ENCODE peak calls at places on chromosomes 5 and 9, in four cellular contexts. H, Z, K and C are unnamed samples.

GRCh38 chr5:31269259-31269658 is 75.8 kb downstream of the CDH6 start:
- DNase-seq in K (no peak), H (no peak), Z (no peak), C (no peak)

GRCh38 chr5:58849995-58850667 is 267.3 kb downstream of the RAB3C start:
- DNase-seq in Z (no peak), H (peak; percentile 8), K (peak; percentile 21), C (peak; percentile 4)

GRCh38 chr9:136596630-136597031 is 50.8 kb upstream of the NOTCH1 start:
- DNase-seq in H (no peak), K (no peak), Z (no peak), C (no peak)

GRCh38 chr5:100119903-100120302 is 415.3 kb upstream of the FAM174A start:
- DNase-seq in Z (no peak), H (no peak), K (no peak), C (no peak)

GRCh38 chr5:122195784-122196394 is 66.5 kb downstream of the ZNF474 start:
- DNase-seq in K (peak; percentile 39), Z (no peak), H (peak; percentile 66), C (no peak)

GRCh38 chr5:138967806-138968448 is 92.8 kb upstream of the LRRTM2 start:
- DNase-seq in K (peak; percentile 11), H (no peak), Z (no peak), C (no peak)

GRCh38 chr5:152529456-152529855 is 124.4 kb upstream of the NMUR2 start:
- DNase-seq in K (no peak), Z (no peak), H (no peak), C (no peak)

GRCh38 chr9:112555091-112555643 is 68.5 kb downstream of the KIAA1958 start:
- DNase-seq in H (no peak), Z (no peak), K (no peak), C (no peak)

GRCh38 chr5:123125172-123125508 is 36.1 kb downstream of the PRDM6 start:
- DNase-seq in H (peak; percentile 20), K (no peak), Z (no peak), C (no peak)

GRCh38 chr5:150649108-150649827 is 8.8 kb downstream of the SYNPO start:
- DNase-seq in K (no peak), Z (no peak), H (no peak), C (no peak)

GRCh38 chr5:54608423-54609085 is 91.0 kb downstream of the SNX18 start:
- DNase-seq in H (no peak), Z (no peak), K (no peak), C (no peak)

GRCh38 chr9:36401897-36402480 is 1.9 kb upstream of the RNF38 start:
- DNase-seq in K (no peak), Z (no peak), H (no peak), C (no peak)

GRCh38 chr9:32378993-32379729 is 5.3 kb upstream of the ACO1 start:
- DNase-seq in Z (peak; percentile 32), H (peak; percentile 79), K (peak; percentile 78), C (peak; percentile 63)

GRCh38 chr9:93808115-93809029 is 146.8 kb downstream of the BARX1 start:
- DNase-seq in Z (no peak), K (no peak), H (no peak), C (no peak)

GRCh38 chr5:160083501-160083900 is 35.7 kb downstream of the PWWP2A start:
- DNase-seq in Z (no peak), H (peak; percentile 45), K (no peak), C (peak; percentile 26)